ENCODE peak calls at places on chromosomes 12 and 14, in six cellular contexts. A, S, Q, X, Y and L are unnamed samples.

GRCh38 chr14:105168979-105169507 is 467 bp upstream of the JAG2 start:
- DNase-seq in Y (no peak), A (no peak), S (no peak), Q (no peak), X (no peak), L (no peak)

GRCh38 chr12:56266634-56267442 is at the start of gene COQ10A:
- DNase-seq in X (peak), S (peak), Q (peak), Y (peak), A (peak), L (peak)

GRCh38 chr12:68207276-68207675 is 18.3 kb downstream of the IL26 start:
- DNase-seq in X (no peak), Y (no peak), A (no peak), S (no peak), Q (no peak), L (no peak)

GRCh38 chr12:54054442-54055332 is 1.1 kb downstream of the HOXC4 start:
- DNase-seq in X (no peak), A (no peak), Y (no peak), Q (no peak), S (no peak), L (no peak)

GRCh38 chr12:128819293-128820144 is 4.2 kb downstream of the SLC15A4 start:
- DNase-seq in Q (no peak), S (no peak), A (no peak), X (no peak), Y (no peak), L (no peak)

GRCh38 chr12:132190012-132190755 is 45.9 kb downstream of the NOC4L start:
- DNase-seq in S (no peak), A (no peak), X (no peak), Y (no peak), Q (no peak), L (no peak)

GRCh38 chr14:28242895-28243294 is 523.7 kb upstream of the FOXG1 start:
- DNase-seq in Q (no peak), A (no peak), Y (no peak), X (no peak), S (no peak), L (no peak)

GRCh38 chr14:64947710-64948611 is 5.4 kb upstream of the GPX2 start:
- DNase-seq in Q (peak), S (peak), A (no peak), X (no peak), Y (no peak), L (no peak)

GRCh38 chr14:37623552-37623951 is 28.1 kb downstream of the TTC6 start:
- DNase-seq in Q (no peak), S (no peak), A (no peak), Y (no peak), X (no peak), L (no peak)

GRCh38 chr14:50357753-50358380 is 38.8 kb downstream of the CDKL1 start:
- DNase-seq in Y (no peak), S (no peak), A (no peak), X (no peak), Q (no peak), L (no peak)

GRCh38 chr14:24251880-24252288 is 9.5 kb upstream of the TINF2 start:
- DNase-seq in Q (no peak), Y (no peak), A (no peak), S (no peak), X (no peak), L (no peak)

GRCh38 chr12:121523741-121524140 is 57.1 kb downstream of the KDM2B start:
- DNase-seq in X (no peak), Y (no peak), Q (no peak), S (no peak), A (no peak), L (peak)

GRCh38 chr14:51208982-51209381 is 31.1 kb upstream of the TMX1 start:
- DNase-seq in X (no peak), Y (no peak), A (no peak), S (no peak), Q (no peak), L (no peak)

GRCh38 chr14:75295491-75296338 is 17.1 kb downstream of the FOS start:
- DNase-seq in A (no peak), Y (no peak), S (peak), X (peak), Q (peak), L (peak)

GRCh38 chr14:103629503-103630121 is 601 bp downstream of the KLC1 start:
- DNase-seq in Y (no peak), S (peak), A (no peak), X (peak), Q (peak), L (peak)

GRCh38 chr12:108729612-108730336 is 1.5 kb downstream of the CORO1C start:
- DNase-seq in Q (no peak), A (no peak), Y (no peak), X (no peak), S (no peak), L (no peak)

GRCh38 chr14:88468396-88468795 is 82.9 kb downstream of the SPATA7 start:
- DNase-seq in S (no peak), A (no peak), X (no peak), Y (peak), Q (no peak), L (no peak)

GRCh38 chr12:120444676-120445075 is 1.5 kb downstream of the TRIAP1 start:
- DNase-seq in Q (no peak), Y (no peak), S (no peak), A (no peak), X (no peak), L (no peak)

GRCh38 chr12:82525616-82526015 is 161.1 kb upstream of the TMTC2 start:
- DNase-seq in Q (no peak), A (no peak), Y (no peak), S (no peak), X (no peak), L (no peak)

GRCh38 chr12:8860165-8860961 is 37.9 kb downstream of the A2ML1 start:
- DNase-seq in S (peak), A (no peak), X (no peak), Y (no peak), Q (peak), L (no peak)

GRCh38 chr12:78641837-78642423 is 222.6 kb upstream of the SYT1 start:
- DNase-seq in S (no peak), A (no peak), X (no peak), Q (no peak), Y (no peak), L (no peak)

GRCh38 chr12:8822298-8822697 is at the start of gene A2ML1:
- DNase-seq in Y (no peak), S (no peak), Q (no peak), A (no peak), X (no peak), L (no peak)

GRCh38 chr12:105920161-105920684 is 218.5 kb downstream of the NUAK1 start:
- DNase-seq in A (no peak), X (no peak), Q (no peak), S (peak), Y (no peak), L (peak)

GRCh38 chr12:103310871-103311270 is 184.9 kb downstream of the C12orf42 start:
- DNase-seq in S (no peak), Y (no peak), Q (no peak), X (no peak), A (no peak), L (no peak)

GRCh38 chr12:53345486-53346195 is 9.5 kb upstream of the SP7 start:
- DNase-seq in A (no peak), Q (no peak), Y (no peak), S (peak), X (no peak), L (no peak)

GRCh38 chr12:2299207-2299606 is 246.4 kb downstream of the CACNA1C start:
- DNase-seq in A (no peak), X (no peak), Y (no peak), S (no peak), Q (peak), L (no peak)

GRCh38 chr12:15404485-15404884 is 82.2 kb downstream of the PTPRO start:
- DNase-seq in X (no peak), S (no peak), Y (no peak), A (no peak), Q (no peak), L (no peak)

GRCh38 chr12:22321018-22321605 is 13.4 kb downstream of the ST8SIA1 start:
- DNase-seq in S (no peak), A (no peak), Q (no peak), X (no peak), Y (no peak), L (no peak)

GRCh38 chr12:127785535-127785934 is 481.4 kb upstream of the TMEM132C start:
- DNase-seq in Q (no peak), Y (no peak), A (no peak), X (no peak), S (no peak), L (peak)

GRCh38 chr14:86013663-86014062 is 483.7 kb downstream of the FLRT2 start:
- DNase-seq in A (no peak), S (no peak), Y (no peak), Q (no peak), X (no peak), L (no peak)

GRCh38 chr14:59362533-59362932 is 102.6 kb downstream of the GPR135 start:
- DNase-seq in Q (no peak), X (no peak), S (no peak), A (no peak), Y (no peak), L (no peak)

GRCh38 chr14:28571636-28572035 is 195.0 kb upstream of the FOXG1 start:
- DNase-seq in X (no peak), Y (no peak), S (no peak), Q (no peak), A (no peak), L (no peak)

GRCh38 chr14:95683793-95684192 is 2.4 kb upstream of the TCL1B start:
- DNase-seq in A (no peak), X (no peak), Q (peak), S (no peak), Y (no peak), L (no peak)

GRCh38 chr12:9883175-9883574 is 1.9 kb downstream of the KLRF2 start:
- DNase-seq in A (no peak), Q (no peak), Y (no peak), X (no peak), S (no peak), L (no peak)

GRCh38 chr12:2628401-2628800 is 166.4 kb upstream of the FKBP4 start:
- DNase-seq in Q (no peak), S (no peak), A (no peak), X (no peak), Y (no peak), L (no peak)

GRCh38 chr12:32139064-32139421 is 32.4 kb downstream of the BICD1 start:
- DNase-seq in Y (no peak), S (no peak), A (no peak), Q (no peak), X (no peak), L (no peak)

GRCh38 chr14:71117839-71118743 is 210.8 kb downstream of the PCNX1 start:
- DNase-seq in Y (peak), S (no peak), X (no peak), Q (no peak), A (no peak), L (no peak)

GRCh38 chr14:104941508-104942365 is 17.1 kb downstream of the PLD4 start:
- DNase-seq in Y (no peak), X (no peak), A (no peak), S (peak), Q (no peak), L (peak)

GRCh38 chr12:90102957-90103652 is 394.5 kb upstream of the ATP2B1 start:
- DNase-seq in Q (no peak), S (no peak), Y (no peak), X (no peak), A (no peak), L (no peak)

GRCh38 chr12:50242751-50243191 is 40.5 kb downstream of the LIMA1 start:
- DNase-seq in A (no peak), Q (no peak), S (no peak), X (no peak), Y (no peak), L (no peak)

GRCh38 chr12:50240792-50241114 is 42.6 kb downstream of the LIMA1 start:
- DNase-seq in Y (no peak), S (no peak), X (no peak), A (no peak), Q (no peak), L (no peak)

GRCh38 chr12:50241178-50241577 is 42.1 kb downstream of the LIMA1 start:
- DNase-seq in S (no peak), Y (no peak), X (no peak), Q (no peak), A (no peak), L (no peak)

GRCh38 chr12:50246159-50246865 is 37.0 kb downstream of the LIMA1 start:
- DNase-seq in Q (no peak), S (no peak), Y (no peak), X (no peak), A (no peak), L (no peak)

GRCh38 chr12:50243507-50243906 is 39.8 kb downstream of the LIMA1 start:
- DNase-seq in X (no peak), S (no peak), Y (no peak), A (no peak), Q (no peak), L (no peak)
- H3K27ac ChIP-seq in X (no peak), S (no peak), Y (peak), A (peak), Q (peak), L (no peak)

DNA sequence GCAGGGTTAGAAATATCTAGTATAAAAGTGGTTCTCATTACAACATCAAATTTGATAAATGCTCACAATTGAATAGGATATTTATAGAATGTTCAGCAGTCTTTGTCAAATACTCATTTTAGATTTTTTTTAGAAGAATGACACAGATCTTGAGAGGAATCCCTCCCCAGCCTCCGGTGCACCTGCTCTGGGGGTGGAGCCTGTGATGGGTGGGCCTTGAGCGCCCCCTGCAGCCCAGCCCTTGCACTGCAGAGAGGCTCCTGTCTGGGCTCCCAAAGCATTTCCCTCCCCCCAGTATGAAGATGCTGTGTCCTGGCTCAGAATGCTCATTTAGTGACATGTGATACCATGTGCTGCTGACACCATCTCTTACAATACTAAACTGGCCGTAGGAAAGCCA is 792.3 kb downstream of the TMEM121 start:
- DNase-seq in Y (no peak), X (no peak), S (no peak), Q (no peak), A (no peak), L (no peak)
- TF ChIP-seq CTCF in Y (no peak), X (no peak), S (no peak), Q (no peak), A (no peak), L (no peak)

DNA sequence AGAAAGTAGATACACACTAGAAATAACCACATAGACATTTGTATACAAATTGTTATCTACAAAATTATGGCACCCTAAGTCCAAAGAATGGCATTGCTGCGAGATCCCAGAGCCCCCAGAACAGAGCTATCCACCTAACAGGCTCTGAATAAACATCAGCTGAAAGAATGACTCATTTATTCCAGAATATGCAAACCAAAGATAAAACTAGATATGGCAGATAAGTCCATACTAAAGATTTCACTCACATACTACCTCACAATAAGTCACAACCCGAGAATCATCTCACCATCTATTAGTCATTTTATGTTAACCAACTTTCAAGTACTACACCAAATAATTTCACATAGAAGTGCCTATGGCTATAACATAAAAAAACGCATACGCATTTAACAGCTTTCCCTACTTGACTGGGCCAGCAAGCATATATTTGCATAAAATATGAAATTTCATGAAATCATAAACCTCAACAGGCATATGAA is 5.6 kb downstream of the CNIH1 start:
- DNase-seq in A (no peak), S (no peak), X (no peak), Q (no peak), Y (no peak), L (no peak)
- H3K4me3 ChIP-seq in A (no peak), S (no peak), X (no peak), Q (no peak), Y (no peak), L (no peak)

DNA sequence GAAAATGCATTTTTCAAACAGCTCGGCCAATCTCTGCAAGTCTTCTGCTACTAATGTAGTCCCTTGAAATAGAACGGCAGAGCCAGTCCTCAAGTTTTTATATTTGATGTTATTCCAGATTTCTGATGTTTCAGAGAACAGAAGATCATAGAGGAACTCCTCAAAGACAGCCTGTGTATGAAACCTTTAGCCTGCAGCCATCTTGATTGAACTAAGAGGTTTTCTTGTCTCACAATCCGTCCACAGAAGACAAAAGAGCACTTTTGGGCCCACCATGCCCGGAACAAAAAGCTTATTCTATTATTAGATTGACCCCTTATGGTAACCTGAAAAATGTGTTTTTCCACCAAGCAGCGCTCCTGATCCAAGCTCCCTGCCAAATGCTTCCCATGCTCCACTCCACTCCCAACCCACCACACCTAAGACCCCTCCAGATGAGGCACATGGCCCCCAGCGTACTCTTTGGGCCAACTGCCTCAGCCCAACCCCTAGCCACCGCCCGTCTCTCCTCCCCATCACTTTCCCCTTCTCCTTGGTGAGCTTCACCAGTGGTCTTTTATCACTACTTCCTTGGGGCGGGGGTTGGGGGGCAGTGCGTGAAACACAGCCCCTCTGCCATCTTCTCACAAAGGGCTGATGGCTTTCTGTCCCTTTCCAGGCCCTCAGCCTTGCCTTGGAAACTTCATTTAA is 175.8 kb downstream of the CALM1 start:
- DNase-seq in Q (no peak), S (no peak), Y (no peak), X (no peak), A (no peak), L (no peak)
- H3K27ac ChIP-seq in Q (no peak), S (peak), Y (no peak), X (no peak), A (no peak), L (peak)

DNA sequence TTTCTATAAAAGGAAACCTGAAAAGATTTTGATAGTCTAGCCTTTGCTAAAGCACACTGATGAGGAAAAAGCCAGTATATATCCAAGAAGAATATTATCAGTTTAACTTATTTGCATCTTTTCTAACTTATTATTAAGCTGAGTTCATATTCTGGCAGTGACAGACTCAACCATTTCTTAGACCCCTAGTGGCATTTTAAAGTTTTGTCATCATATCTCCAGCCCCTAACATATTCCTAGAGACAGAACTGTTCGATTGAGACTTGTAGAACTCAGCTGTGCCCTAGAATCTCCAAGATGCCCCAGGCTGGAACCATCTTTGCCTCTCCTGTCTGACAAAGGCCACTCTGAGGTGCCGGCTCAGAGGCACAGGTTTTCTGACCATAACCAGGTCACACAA is 365.6 kb downstream of the NELL2 start:
- DNase-seq in Q (no peak), X (no peak), Y (no peak), A (no peak), S (no peak), L (no peak)
- TF ChIP-seq CTCF in Q (no peak), X (no peak), Y (no peak), A (no peak), S (no peak), L (no peak)

GRCh38 chr12:65631621-65632111 is 192.6 kb upstream of the HMGA2 start:
- DNase-seq in Q (peak), X (no peak), Y (peak), S (no peak), A (peak), L (no peak)
- H3K4me3 ChIP-seq in Q (no peak), X (no peak), Y (no peak), S (no peak), A (no peak), L (no peak)

GRCh38 chr12:114678718-114679117 is 5.3 kb downstream of the TBX3 start:
- DNase-seq in A (no peak), S (no peak), X (no peak), Y (no peak), Q (no peak), L (no peak)

GRCh38 chr12:114679942-114680341 is 4.0 kb downstream of the TBX3 start:
- DNase-seq in Q (no peak), X (no peak), Y (no peak), S (no peak), A (no peak), L (no peak)

GRCh38 chr12:114678028-114678427 is 5.9 kb downstream of the TBX3 start:
- DNase-seq in A (no peak), Y (no peak), Q (no peak), S (no peak), X (no peak), L (no peak)

GRCh38 chr12:114680498-114681148 is 3.4 kb downstream of the TBX3 start:
- DNase-seq in A (no peak), Q (no peak), Y (no peak), X (no peak), S (no peak), L (no peak)

GRCh38 chr12:114679452-114679875 is 4.5 kb downstream of the TBX3 start:
- DNase-seq in S (no peak), Y (no peak), A (no peak), Q (no peak), X (no peak), L (no peak)
- H3K27ac ChIP-seq in S (peak), Y (peak), A (no peak), Q (no peak), X (peak), L (no peak)